ENCODE peak calls at places on chromosome X, in six cellular contexts. S is heart left ventricle, V is breast epithelium, Z is Peyer's patch, R is sigmoid colon, P is transverse colon. B is an unnamed sample.

GRCh38 chrX:107659768-107660167 is 31.5 kb downstream of the PRPS1 start:
- DNase-seq in S (no peak), V (no peak), Z (no peak), R (no peak), P (no peak), B (peak; percentile 57)

GRCh38 chrX:65706041-65706828 is 38.8 kb downstream of the MSN start:
- DNase-seq in S (peak; percentile 54), V (peak; percentile 64), Z (no peak), R (no peak), P (no peak), B (peak; percentile 57)

GRCh38 chrX:134502686-134503085 is 42.7 kb downstream of the HPRT1 start:
- DNase-seq in S (no peak), V (no peak), Z (no peak), R (no peak), P (no peak), B (no peak)

GRCh38 chrX:16978193-16978984 is 31.9 kb downstream of the REPS2 start:
- DNase-seq in S (no peak), V (no peak), Z (no peak), R (no peak), P (no peak), B (no peak)

GRCh38 chrX:145817299-145817665 is 347 bp upstream of the SLITRK2 start:
- DNase-seq in S (no peak), V (no peak), Z (no peak), R (no peak), P (no peak), B (no peak)

GRCh38 chrX:75522565-75523411 is at the start of gene ZDHHC15:
- DNase-seq in S (peak; percentile 46), V (no peak), Z (no peak), R (peak; percentile 83), P (peak; percentile 17), B (peak; percentile 2)

GRCh38 chrX:65195621-65196020 is 219.4 kb upstream of the ZC4H2 start:
- DNase-seq in S (no peak), V (no peak), Z (no peak), R (no peak), P (peak; percentile 20), B (no peak)

GRCh38 chrX:85998954-85999353 is 48.4 kb downstream of the CHM start:
- DNase-seq in S (no peak), V (no peak), Z (no peak), R (no peak), P (no peak), B (no peak)

GRCh38 chrX:32842053-32842452 is 369.3 kb downstream of the DMD start:
- DNase-seq in S (no peak), V (no peak), Z (no peak), R (no peak), P (no peak), B (no peak)

GRCh38 chrX:19670854-19671620 is 155.7 kb upstream of the MAP3K15 start:
- DNase-seq in S (peak; percentile 23), V (peak; percentile 22), Z (peak; percentile 56), R (peak; percentile 72), P (peak; percentile 69), B (no peak)

GRCh38 chrX:74119016-74119910 is 184.7 kb upstream of the ZCCHC13 start:
- DNase-seq in S (no peak), V (no peak), Z (no peak), R (no peak), P (no peak), B (peak; percentile 86)

GRCh38 chrX:71627588-71628404 is 9.5 kb upstream of the CXCR3 start:
- DNase-seq in S (no peak), V (no peak), Z (no peak), R (no peak), P (no peak), B (no peak)

GRCh38 chrX:17535229-17535628 is 160.2 kb downstream of the NHS start:
- DNase-seq in S (no peak), V (no peak), Z (no peak), R (no peak), P (peak; percentile 31), B (peak; percentile 40)

GRCh38 chrX:19879742-19880378 is 7.5 kb downstream of the SH3KBP1 start:
- DNase-seq in S (no peak), V (no peak), Z (no peak), R (no peak), P (no peak), B (no peak)

GRCh38 chrX:18010251-18010650 is 149.2 kb upstream of the RAI2 start:
- DNase-seq in S (no peak), V (no peak), Z (no peak), R (no peak), P (no peak), B (no peak)

GRCh38 chrX:44935640-44936039 is 62.7 kb downstream of the KDM6A start:
- DNase-seq in S (no peak), V (no peak), Z (no peak), R (no peak), P (no peak), B (no peak)

GRCh38 chrX:8404443-8404842 is 60.2 kb upstream of the VCX3B start:
- DNase-seq in S (peak; percentile 4), V (no peak), Z (no peak), R (no peak), P (no peak), B (no peak)

GRCh38 chrX:47311857-47312774 is 58.3 kb upstream of the ZNF157 start:
- DNase-seq in S (peak; percentile 8), V (no peak), Z (peak; percentile 48), R (peak; percentile 69), P (peak; percentile 43), B (peak; percentile 69)

GRCh38 chrX:84188320-84188834 is 378 bp upstream of the RPS6KA6 start:
- DNase-seq in S (peak; percentile 5), V (peak; percentile 35), Z (peak; percentile 48), R (peak; percentile 78), P (peak; percentile 55), B (no peak)

GRCh38 chrX:47247206-47247998 is 14.6 kb downstream of the USP11 start:
- DNase-seq in S (no peak), V (no peak), Z (no peak), R (peak; percentile 57), P (no peak), B (no peak)

GRCh38 chrX:78555401-78555980 is 103.6 kb downstream of the RTL3 start:
- DNase-seq in S (no peak), V (no peak), Z (no peak), R (no peak), P (no peak), B (peak; percentile 29)

GRCh38 chrX:17590892-17591740 is 146.2 kb upstream of the SCML1 start:
- DNase-seq in S (peak; percentile 50), V (peak; percentile 40), Z (peak; percentile 54), R (peak; percentile 83), P (peak; percentile 59), B (peak; percentile 50)

GRCh38 chrX:118526149-118526548 is 30.5 kb downstream of the DOCK11 start:
- DNase-seq in S (no peak), V (no peak), Z (no peak), R (no peak), P (no peak), B (peak; percentile 11)

GRCh38 chrX:23756165-23756564 is 13.1 kb upstream of the ACOT9 start:
- DNase-seq in S (peak; percentile 39), V (no peak), Z (no peak), R (peak; percentile 68), P (peak; percentile 70), B (peak; percentile 80)

DNA sequence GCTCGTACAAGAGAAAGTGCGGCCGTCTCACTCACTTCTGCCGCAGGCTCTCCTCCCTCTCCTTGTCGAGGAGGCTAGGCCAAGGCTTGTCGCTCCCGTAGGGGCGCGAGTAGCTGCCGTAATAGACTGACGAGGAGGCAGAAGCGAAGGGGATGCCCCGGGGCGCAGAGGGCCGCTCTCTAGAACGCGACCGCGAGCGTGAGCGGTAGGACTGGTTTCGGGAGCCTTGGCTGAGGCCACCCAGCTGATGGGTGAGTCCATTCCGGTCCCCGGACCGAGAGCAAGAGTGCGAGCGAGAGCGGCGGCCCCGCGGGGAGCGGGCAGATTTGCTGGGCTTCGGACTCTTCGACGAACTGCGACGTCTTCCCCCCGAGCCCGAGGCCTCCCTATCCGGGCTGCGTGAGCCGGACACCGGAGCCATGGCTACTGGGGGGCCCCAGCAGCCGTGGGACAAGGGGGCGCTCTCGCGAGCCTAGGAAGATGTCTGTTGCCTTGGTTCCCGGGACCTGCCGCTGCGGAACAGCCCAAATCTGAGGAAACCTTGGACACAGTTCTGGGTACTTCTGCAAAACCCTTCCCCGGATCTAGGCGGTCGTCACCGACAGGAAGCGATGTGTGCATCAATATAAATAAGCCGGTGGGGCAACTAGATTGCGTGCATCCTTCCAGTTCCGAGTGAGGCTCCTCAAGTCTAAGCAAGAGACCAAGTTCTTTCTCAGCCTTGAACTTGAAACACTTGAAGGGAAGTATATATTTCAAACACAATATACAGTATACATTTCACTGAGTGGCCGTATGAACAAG is at the start of gene NKAP:
- DNase-seq in S (peak; percentile 83), V (peak; percentile 62), Z (peak; percentile 72), R (peak; percentile 90), P (peak; percentile 84), B (peak; percentile 94)
- TF ChIP-seq POLR2A in S (peak; percentile 40), V (peak; percentile 20), Z (no peak), R (peak; percentile 25), P (peak; percentile 49), B (peak; percentile 64)

DNA sequence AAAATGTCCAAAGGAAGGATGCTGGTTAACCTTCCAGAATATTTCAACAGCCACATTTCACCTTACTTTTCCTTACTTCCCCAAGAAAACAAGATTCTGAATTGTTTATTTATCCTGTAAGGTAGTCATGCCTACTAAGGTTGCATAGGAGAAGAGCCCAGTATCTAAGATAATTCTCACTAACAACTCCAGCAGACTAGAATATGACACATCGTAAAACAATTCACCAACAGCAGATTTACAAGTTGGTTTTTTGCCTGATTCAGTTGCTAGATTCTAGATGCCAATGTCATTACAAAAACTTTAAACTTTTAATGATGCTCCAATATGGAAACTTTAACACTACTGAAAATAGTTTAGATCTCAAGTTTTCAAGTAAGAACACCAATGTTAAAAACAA is 176.4 kb downstream of the IL13RA2 start:
- DNase-seq in S (no peak), V (no peak), Z (no peak), R (no peak), P (no peak), B (no peak)
- H3K4me3 ChIP-seq in S (no peak overlapping the region), V (no peak overlapping the region), Z (no peak overlapping the region), R (no peak overlapping the region), P (no peak overlapping the region), B (no peak overlapping the region)

GRCh38 chrX:120250522-120251271 is at the start of gene ZBTB33:
- DNase-seq in S (peak; percentile 91), V (peak; percentile 85), Z (peak; percentile 87), R (peak; percentile 95), P (peak; percentile 91), B (peak; percentile 96)
- TF ChIP-seq POLR2A in S (peak; percentile 8), V (peak; percentile 63), Z (peak; percentile 68), R (peak; percentile 51), P (peak; percentile 88), B (no peak)

GRCh38 chrX:154729439-154729838 is 21.4 kb downstream of the GAB3 start:
- DNase-seq in S (no peak), V (no peak), Z (no peak), R (no peak), P (no peak), B (no peak)

GRCh38 chrX:154731203-154731602 is 19.7 kb downstream of the GAB3 start:
- DNase-seq in S (no peak), V (no peak), Z (no peak), R (no peak), P (no peak), B (peak; percentile 55)

GRCh38 chrX:154728791-154729190 is 22.1 kb downstream of the GAB3 start:
- DNase-seq in S (no peak), V (no peak), Z (no peak), R (no peak), P (no peak), B (peak; percentile 15)

GRCh38 chrX:154731881-154732280 is 19.0 kb downstream of the GAB3 start:
- DNase-seq in S (no peak), V (no peak), Z (no peak), R (no peak), P (no peak), B (peak; percentile 37)

GRCh38 chrX:154730271-154730883 is 20.5 kb downstream of the GAB3 start:
- DNase-seq in S (peak; percentile 71), V (no peak), Z (no peak), R (no peak), P (no peak), B (no peak)
- H3K4me3 ChIP-seq in S (no peak overlapping the region), V (no peak overlapping the region), Z (no peak overlapping the region), R (no peak overlapping the region), P (no peak overlapping the region), B (no peak overlapping the region)